ENCODE peak calls at places on chromosomes 12 and 14, in seven cellular contexts. One of them, this sample, is unnamed.

GRCh38 chr12:53624956-53625355 is 1.2 kb downstream of the ATF7 start:
- DNase-seq in uterus: no peak
- DNase-seq in stomach: no peak
- DNase-seq in H54: no peak
- DNase-seq in body of pancreas: no peak
- DNase-seq in heart left ventricle: no peak
- DNase-seq in lower leg skin: no peak
- DNase-seq in this sample: no peak

GRCh38 chr12:102883204-102883799 is 33.7 kb downstream of the PAH start:
- DNase-seq in uterus: peak
- DNase-seq in body of pancreas: peak
- DNase-seq in stomach: peak
- DNase-seq in heart left ventricle: peak
- DNase-seq in H54: peak
- DNase-seq in lower leg skin: no peak
- DNase-seq in this sample: peak

GRCh38 chr12:43425361-43425760 is 126.6 kb downstream of the ADAMTS20 start:
- DNase-seq in lower leg skin: no peak
- DNase-seq in body of pancreas: no peak
- DNase-seq in heart left ventricle: no peak
- DNase-seq in stomach: no peak
- DNase-seq in H54: no peak
- DNase-seq in uterus: no peak
- DNase-seq in this sample: no peak

GRCh38 chr14:88202296-88202695 is 120.8 kb downstream of the KCNK10 start:
- DNase-seq in lower leg skin: no peak
- DNase-seq in body of pancreas: no peak
- DNase-seq in stomach: no peak
- DNase-seq in H54: no peak
- DNase-seq in heart left ventricle: no peak
- DNase-seq in uterus: no peak
- DNase-seq in this sample: no peak

GRCh38 chr14:95498622-95499353 is 17.7 kb downstream of the SYNE3 start:
- DNase-seq in stomach: no peak
- DNase-seq in lower leg skin: no peak
- DNase-seq in body of pancreas: no peak
- DNase-seq in uterus: no peak
- DNase-seq in H54: no peak
- DNase-seq in heart left ventricle: peak
- DNase-seq in this sample: peak

GRCh38 chr12:40768125-40768864 is 76.1 kb downstream of the CNTN1 start:
- DNase-seq in lower leg skin: no peak
- DNase-seq in uterus: no peak
- DNase-seq in heart left ventricle: no peak
- DNase-seq in stomach: no peak
- DNase-seq in body of pancreas: no peak
- DNase-seq in H54: no peak
- DNase-seq in this sample: no peak

GRCh38 chr12:65509953-65510352 is 231.5 kb downstream of the MSRB3 start:
- DNase-seq in body of pancreas: no peak
- DNase-seq in uterus: no peak
- DNase-seq in heart left ventricle: no peak
- DNase-seq in lower leg skin: no peak
- DNase-seq in H54: no peak
- DNase-seq in stomach: no peak
- DNase-seq in this sample: no peak

GRCh38 chr12:9649532-9649940 is 20.0 kb upstream of the CLEC2D start:
- DNase-seq in H54: no peak
- DNase-seq in body of pancreas: no peak
- DNase-seq in lower leg skin: no peak
- DNase-seq in heart left ventricle: no peak
- DNase-seq in stomach: no peak
- DNase-seq in uterus: no peak
- DNase-seq in this sample: no peak

GRCh38 chr14:105999361-106000028 is 473.1 kb downstream of the TMEM121 start:
- DNase-seq in body of pancreas: peak
- DNase-seq in stomach: peak
- DNase-seq in lower leg skin: no peak
- DNase-seq in heart left ventricle: peak
- DNase-seq in uterus: no peak
- DNase-seq in H54: no peak
- DNase-seq in this sample: no peak

GRCh38 chr14:91143862-91144261 is 30.0 kb downstream of the DGLUCY start:
- DNase-seq in H54: no peak
- DNase-seq in heart left ventricle: peak
- DNase-seq in stomach: peak
- DNase-seq in uterus: no peak
- DNase-seq in body of pancreas: peak
- DNase-seq in lower leg skin: no peak
- DNase-seq in this sample: peak

GRCh38 chr14:75522224-75522764 is at the start of gene BATF:
- DNase-seq in uterus: no peak
- DNase-seq in H54: no peak
- DNase-seq in heart left ventricle: no peak
- DNase-seq in lower leg skin: peak
- DNase-seq in body of pancreas: no peak
- DNase-seq in stomach: peak
- DNase-seq in this sample: no peak

GRCh38 chr12:69313209-69313608 is 35.0 kb upstream of the LYZ start:
- DNase-seq in stomach: no peak
- DNase-seq in H54: no peak
- DNase-seq in body of pancreas: no peak
- DNase-seq in heart left ventricle: no peak
- DNase-seq in lower leg skin: no peak
- DNase-seq in uterus: no peak
- DNase-seq in this sample: no peak

GRCh38 chr14:68210729-68211299 is 391.2 kb downstream of the RAD51B start:
- DNase-seq in heart left ventricle: peak
- DNase-seq in lower leg skin: peak
- DNase-seq in H54: no peak
- DNase-seq in uterus: no peak
- DNase-seq in stomach: no peak
- DNase-seq in body of pancreas: no peak
- DNase-seq in this sample: no peak

GRCh38 chr14:105367116-105368031 is 31.0 kb upstream of the TEX22 start:
- DNase-seq in H54: no peak
- DNase-seq in lower leg skin: no peak
- DNase-seq in body of pancreas: no peak
- DNase-seq in uterus: no peak
- DNase-seq in stomach: no peak
- DNase-seq in heart left ventricle: no peak
- DNase-seq in this sample: no peak

GRCh38 chr14:24775919-24776318 is 141.9 kb upstream of the GZMB start:
- DNase-seq in H54: no peak
- DNase-seq in heart left ventricle: peak
- DNase-seq in uterus: no peak
- DNase-seq in lower leg skin: no peak
- DNase-seq in stomach: no peak
- DNase-seq in body of pancreas: no peak
- DNase-seq in this sample: no peak

DNA sequence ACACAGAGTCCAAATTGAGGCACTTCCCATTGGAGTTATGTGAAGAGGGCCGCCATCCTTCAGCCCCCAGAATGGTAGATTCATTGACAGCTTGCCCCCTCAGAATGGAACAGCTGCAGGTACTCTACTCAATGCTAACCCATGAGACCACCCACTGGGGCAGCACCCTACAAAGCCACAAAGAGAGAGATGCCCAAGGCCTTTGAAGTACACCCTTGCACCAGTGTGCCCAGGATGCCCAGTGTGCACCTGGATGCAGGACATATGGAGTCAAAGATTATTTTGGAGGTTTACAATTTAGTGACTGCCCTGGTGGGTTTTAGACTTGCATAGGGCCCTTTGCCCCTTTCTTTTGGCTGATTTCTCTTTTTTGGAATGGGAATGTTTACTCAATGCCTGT is 933.9 kb downstream of the SLC16A7 start:
- DNase-seq in lower leg skin: no peak
- DNase-seq in H54: no peak
- DNase-seq in heart left ventricle: no peak
- DNase-seq in uterus: no peak
- DNase-seq in stomach: no peak
- DNase-seq in body of pancreas: no peak
- DNase-seq in this sample: no peak
- TF ChIP-seq POLR2A in lower leg skin: no peak
- TF ChIP-seq POLR2A in H54: no peak
- TF ChIP-seq POLR2A in heart left ventricle: no peak
- TF ChIP-seq POLR2A in uterus: no peak
- TF ChIP-seq POLR2A in stomach: no peak
- TF ChIP-seq POLR2A in body of pancreas: no peak
- TF ChIP-seq POLR2A in this sample: no peak

GRCh38 chr14:56378046-56378445 is 201.6 kb upstream of the TMEM260 start:
- DNase-seq in lower leg skin: no peak
- DNase-seq in stomach: no peak
- DNase-seq in H54: no peak
- DNase-seq in uterus: no peak
- DNase-seq in heart left ventricle: no peak
- DNase-seq in body of pancreas: no peak
- DNase-seq in this sample: no peak

GRCh38 chr14:56378474-56378873 is 201.1 kb upstream of the TMEM260 start:
- DNase-seq in body of pancreas: no peak
- DNase-seq in H54: no peak
- DNase-seq in heart left ventricle: no peak
- DNase-seq in uterus: no peak
- DNase-seq in lower leg skin: no peak
- DNase-seq in stomach: no peak
- DNase-seq in this sample: no peak

GRCh38 chr14:56371737-56372136 is 207.9 kb upstream of the TMEM260 start:
- DNase-seq in lower leg skin: no peak
- DNase-seq in heart left ventricle: no peak
- DNase-seq in H54: no peak
- DNase-seq in stomach: no peak
- DNase-seq in body of pancreas: no peak
- DNase-seq in uterus: no peak
- DNase-seq in this sample: no peak

GRCh38 chr14:56379956-56380355 is 199.6 kb upstream of the TMEM260 start:
- DNase-seq in body of pancreas: no peak
- DNase-seq in H54: no peak
- DNase-seq in heart left ventricle: no peak
- DNase-seq in uterus: no peak
- DNase-seq in lower leg skin: peak
- DNase-seq in stomach: no peak
- DNase-seq in this sample: no peak

DNA sequence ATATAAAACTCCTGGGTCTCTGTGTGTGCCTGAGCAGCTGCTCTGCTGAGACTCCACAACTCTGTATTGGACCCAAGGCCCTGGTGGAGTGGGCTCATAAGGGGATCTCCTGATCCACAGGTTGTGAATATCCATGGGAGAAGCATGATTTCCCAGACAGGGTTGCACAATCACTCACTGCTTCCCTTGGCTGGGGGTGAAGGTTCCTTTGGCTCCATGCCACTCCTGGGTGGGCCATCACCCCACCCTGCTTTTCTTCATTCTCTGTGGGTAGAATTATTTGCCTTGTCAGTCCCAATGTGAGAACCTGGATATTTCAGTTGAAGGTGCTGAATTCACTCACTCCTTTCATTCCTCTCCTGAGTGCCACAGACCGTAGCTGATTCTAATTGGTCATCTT is 205.2 kb upstream of the TMEM260 start:
- DNase-seq in stomach: no peak
- DNase-seq in body of pancreas: no peak
- DNase-seq in heart left ventricle: no peak
- DNase-seq in uterus: no peak
- DNase-seq in H54: no peak
- DNase-seq in lower leg skin: no peak
- DNase-seq in this sample: no peak
- TF ChIP-seq POLR2A in stomach: no peak
- TF ChIP-seq POLR2A in body of pancreas: no peak
- TF ChIP-seq POLR2A in heart left ventricle: no peak
- TF ChIP-seq POLR2A in uterus: no peak
- TF ChIP-seq POLR2A in H54: no peak
- TF ChIP-seq POLR2A in lower leg skin: no peak
- TF ChIP-seq POLR2A in this sample: no peak

GRCh38 chr12:113965951-113966797 is at the start of gene RBM19:
- DNase-seq in heart left ventricle: peak
- DNase-seq in stomach: peak
- DNase-seq in body of pancreas: peak
- DNase-seq in H54: peak
- DNase-seq in uterus: peak
- DNase-seq in lower leg skin: peak
- DNase-seq in this sample: peak
- TF ChIP-seq POLR2A in heart left ventricle: no peak
- TF ChIP-seq POLR2A in stomach: no peak
- TF ChIP-seq POLR2A in body of pancreas: peak
- TF ChIP-seq POLR2A in H54: peak
- TF ChIP-seq POLR2A in uterus: no peak
- TF ChIP-seq POLR2A in lower leg skin: no peak
- TF ChIP-seq POLR2A in this sample: peak

DNA sequence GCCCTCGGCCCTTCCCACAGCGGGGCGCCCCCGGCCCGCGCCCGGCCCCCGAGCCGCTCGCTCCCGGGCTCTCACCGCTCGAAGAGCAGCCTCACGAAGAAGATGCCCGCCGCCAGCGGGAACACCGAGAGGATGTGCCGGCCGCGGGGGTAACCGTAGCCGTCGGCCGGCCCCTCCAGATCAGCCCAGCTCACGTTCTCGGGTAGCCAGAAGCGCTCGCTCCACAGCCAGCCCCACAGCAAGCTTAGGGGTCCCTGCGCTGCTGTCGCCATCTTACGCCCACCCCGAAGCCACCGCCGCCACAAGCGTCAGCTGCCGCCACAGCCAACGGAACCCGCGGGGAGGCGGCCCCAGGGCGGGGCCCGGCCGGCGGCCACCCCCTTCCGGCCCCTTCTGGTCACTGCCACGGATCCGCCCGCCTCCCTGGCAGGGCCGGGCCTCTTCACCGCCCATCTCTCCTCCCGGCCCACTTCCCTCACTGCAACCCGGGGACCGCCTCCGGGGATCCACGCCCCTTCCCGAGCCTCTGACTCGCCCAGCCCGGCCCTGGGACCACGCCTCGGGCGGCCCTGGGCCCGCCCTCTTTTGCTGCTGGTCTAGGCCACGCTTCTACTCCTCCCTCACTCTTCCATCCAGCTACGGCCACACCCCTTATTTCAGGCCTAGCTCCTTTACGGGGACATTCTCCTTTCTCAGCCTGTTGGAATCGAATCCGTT is at the start of gene CERS5:
- DNase-seq in lower leg skin: peak
- DNase-seq in uterus: peak
- DNase-seq in stomach: peak
- DNase-seq in H54: peak
- DNase-seq in body of pancreas: peak
- DNase-seq in heart left ventricle: peak
- DNase-seq in this sample: peak
- TF ChIP-seq POLR2A in lower leg skin: no peak
- TF ChIP-seq POLR2A in uterus: peak
- TF ChIP-seq POLR2A in stomach: no peak
- TF ChIP-seq POLR2A in H54: peak
- TF ChIP-seq POLR2A in body of pancreas: peak
- TF ChIP-seq POLR2A in heart left ventricle: no peak
- TF ChIP-seq POLR2A in this sample: no peak

DNA sequence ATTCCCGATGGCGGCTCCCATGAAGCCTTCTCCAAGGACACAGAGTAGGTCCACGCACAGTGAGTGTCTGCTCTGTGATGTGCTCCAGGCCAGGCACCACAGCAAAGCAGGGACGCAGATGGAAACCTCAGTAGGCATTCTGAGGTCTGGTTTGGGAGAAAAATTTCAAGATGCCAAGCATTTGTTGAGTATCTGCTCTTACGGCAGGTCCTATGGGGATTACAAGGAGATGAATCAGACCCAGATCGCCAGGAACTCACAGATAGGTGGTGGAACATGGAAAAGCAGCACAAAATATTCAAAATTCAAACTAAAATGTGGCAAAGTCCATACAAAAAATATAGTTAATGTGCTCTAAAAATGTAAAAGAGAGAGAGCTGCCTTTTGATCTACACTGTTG is 684.9 kb upstream of the TMEM132C start:
- DNase-seq in H54: no peak
- DNase-seq in stomach: no peak
- DNase-seq in lower leg skin: no peak
- DNase-seq in uterus: no peak
- DNase-seq in heart left ventricle: no peak
- DNase-seq in body of pancreas: no peak
- DNase-seq in this sample: no peak
- TF ChIP-seq POLR2A in H54: no peak
- TF ChIP-seq POLR2A in stomach: no peak
- TF ChIP-seq POLR2A in lower leg skin: no peak
- TF ChIP-seq POLR2A in uterus: no peak
- TF ChIP-seq POLR2A in heart left ventricle: no peak
- TF ChIP-seq POLR2A in body of pancreas: no peak
- TF ChIP-seq POLR2A in this sample: no peak